ENCODE peak calls at places on chromosomes 1 and 21, in nine cellular contexts. U, W, H, N, P, B, K, T and C are unnamed samples.

GRCh38 chr1:20413791-20414140 is 72.2 kb downstream of the CAMK2N1 start:
- DNase-seq in B (no peak), T (no peak), K (peak), W (no peak), P (no peak), H (no peak), N (no peak), U (no peak), C (no peak)

GRCh38 chr1:51433972-51434510 is 85.0 kb downstream of the EPS15 start:
- DNase-seq in B (no peak), K (no peak), T (no peak), P (no peak), U (no peak), H (no peak), W (no peak), N (no peak), C (no peak)

GRCh38 chr1:153357076-153357852 is 390 bp upstream of the S100A9 start:
- DNase-seq in H (no peak), N (peak), U (no peak), B (no peak), P (no peak), T (peak), K (no peak), W (no peak), C (no peak)

GRCh38 chr1:215636258-215636965 is 69.3 kb downstream of the KCTD3 start:
- DNase-seq in B (no peak), N (no peak), U (no peak), H (peak), W (peak), P (no peak), K (no peak), T (peak), C (no peak)

GRCh38 chr21:41500354-41500753 is 7.6 kb downstream of the TMPRSS2 start:
- DNase-seq in T (no peak), B (no peak), P (no peak), K (no peak), H (no peak), N (no peak), W (no peak), U (no peak), C (no peak)

GRCh38 chr21:17780539-17780938 is 38.6 kb downstream of the C21orf91 start:
- DNase-seq in U (peak), P (no peak), T (no peak), W (peak), N (no peak), H (no peak), B (peak), K (no peak), C (no peak)

GRCh38 chr1:23282967-23283366 is 61.1 kb downstream of the HNRNPR start:
- DNase-seq in W (peak), N (no peak), U (no peak), T (no peak), H (no peak), B (no peak), P (no peak), K (no peak), C (no peak)

GRCh38 chr1:110063781-110064180 is 6.7 kb downstream of the ALX3 start:
- DNase-seq in T (no peak), K (no peak), N (no peak), P (no peak), H (no peak), B (no peak), W (no peak), U (no peak), C (no peak)

GRCh38 chr21:27077501-27077900 is 110.6 kb upstream of the ADAMTS5 start:
- DNase-seq in U (no peak), N (no peak), P (no peak), T (peak), K (no peak), W (no peak), H (no peak), B (no peak), C (no peak)

GRCh38 chr1:245856944-245857531 is 650.0 kb downstream of the SMYD3 start:
- DNase-seq in P (no peak), K (no peak), N (peak), U (no peak), T (no peak), B (no peak), H (peak), W (peak), C (peak)

GRCh38 chr1:31976401-31976800 is 37.3 kb upstream of the KHDRBS1 start:
- DNase-seq in K (no peak), H (no peak), P (no peak), W (peak), U (no peak), N (no peak), T (no peak), B (no peak), C (no peak)

GRCh38 chr1:46508760-46509159 is 19.1 kb downstream of the DMBX1 start:
- DNase-seq in U (no peak), K (no peak), P (no peak), B (no peak), H (no peak), N (no peak), T (no peak), W (no peak), C (no peak)

GRCh38 chr1:91929246-91929645 is 20.0 kb upstream of the BRDT start:
- DNase-seq in K (no peak), H (no peak), B (no peak), P (no peak), W (no peak), U (no peak), N (peak), T (no peak), C (no peak)

GRCh38 chr1:14137411-14138134 is 437.6 kb downstream of the PRDM2 start:
- DNase-seq in N (no peak), K (no peak), U (no peak), T (no peak), P (no peak), H (no peak), W (no peak), B (no peak), C (no peak)

GRCh38 chr1:28021064-28021463 is 61.3 kb downstream of the XKR8 start:
- DNase-seq in U (no peak), P (no peak), T (no peak), B (no peak), H (no peak), N (no peak), K (no peak), W (no peak), C (no peak)

GRCh38 chr1:56374026-56374974 is 205.1 kb downstream of the PLPP3 start:
- DNase-seq in T (no peak), N (no peak), P (no peak), B (no peak), K (no peak), U (no peak), H (peak), W (peak), C (no peak)

GRCh38 chr1:11634759-11635158 is 19.5 kb downstream of the FBXO2 start:
- DNase-seq in T (no peak), B (no peak), W (no peak), P (no peak), N (no peak), H (no peak), K (no peak), U (no peak), C (no peak)

GRCh38 chr1:86769065-86769464 is 64.7 kb downstream of the SH3GLB1 start:
- DNase-seq in U (no peak), W (no peak), N (no peak), B (no peak), H (no peak), T (no peak), K (no peak), P (no peak), C (no peak)

GRCh38 chr1:208476825-208477170 is 232.6 kb upstream of the PLXNA2 start:
- DNase-seq in N (no peak), H (no peak), U (no peak), K (no peak), T (no peak), P (no peak), W (no peak), B (no peak), C (no peak)

GRCh38 chr1:172325562-172325961 is 94.9 kb upstream of the C1orf105 start:
- DNase-seq in W (peak), P (no peak), U (no peak), H (no peak), K (no peak), B (no peak), T (no peak), N (peak), C (no peak)

GRCh38 chr1:115280073-115280472 is 58.0 kb downstream of the NGF start:
- DNase-seq in W (peak), H (peak), T (peak), N (no peak), B (no peak), U (no peak), K (no peak), P (no peak), C (no peak)